ENCODE peak calls at places on chromosomes 6 and 20, in seven cellular contexts. H, C, F, G, Q, K and X are unnamed samples.

GRCh38 chr6:112086744-112087135 is 542 bp downstream of the TUBE1 start:
- DNase-seq in H (no peak), K (no peak), F (no peak), G (no peak), C (peak), Q (no peak), X (no peak)

GRCh38 chr20:54680872-54681297 is 205.5 kb downstream of the DOK5 start:
- DNase-seq in C (peak), F (no peak), H (no peak), K (no peak), G (peak), Q (peak), X (no peak)

GRCh38 chr6:21061892-21062291 is 527.6 kb downstream of the CDKAL1 start:
- DNase-seq in H (no peak), F (no peak), C (no peak), K (no peak), Q (no peak), G (no peak), X (no peak)

GRCh38 chr6:65637289-65638046 is 69.6 kb downstream of the EYS start:
- DNase-seq in Q (no peak), C (no peak), F (no peak), G (no peak), K (no peak), H (no peak), X (no peak)

GRCh38 chr20:44644384-44645131 is 6.9 kb downstream of the ADA start:
- DNase-seq in K (peak), C (no peak), F (no peak), Q (no peak), G (no peak), H (no peak), X (no peak)

GRCh38 chr6:32818867-32819266 is 2.1 kb upstream of the HLA-DOB start:
- DNase-seq in K (no peak), Q (no peak), H (no peak), G (no peak), C (no peak), F (no peak), X (no peak)

GRCh38 chr6:52549428-52549827 is 27.4 kb downstream of the TRAM2 start:
- DNase-seq in Q (no peak), H (no peak), K (no peak), C (no peak), F (no peak), G (no peak), X (no peak)

GRCh38 chr6:69732640-69733039 is 64.2 kb downstream of the LMBRD1 start:
- DNase-seq in H (no peak), K (no peak), Q (no peak), F (no peak), G (no peak), C (no peak), X (no peak)

GRCh38 chr6:24394777-24395437 is 7.8 kb upstream of the MRS2 start:
- DNase-seq in G (no peak), K (no peak), F (no peak), Q (no peak), H (no peak), C (no peak), X (no peak)

GRCh38 chr6:150866147-150867073 is 908 bp downstream of the MTHFD1L start:
- DNase-seq in G (peak), K (peak), Q (peak), C (peak), H (peak), F (peak), X (peak)

GRCh38 chr6:356828-357251 is 34.7 kb upstream of the IRF4 start:
- DNase-seq in C (no peak), Q (no peak), K (peak), G (no peak), H (peak), F (no peak), X (peak)

GRCh38 chr6:78911218-78911617 is 43.9 kb downstream of the IRAK1BP1 start:
- DNase-seq in C (no peak), K (no peak), F (no peak), Q (no peak), G (no peak), H (no peak), X (no peak)

GRCh38 chr6:39818695-39819094 is 26.5 kb downstream of the DAAM2 start:
- DNase-seq in H (no peak), K (no peak), C (no peak), F (no peak), G (no peak), Q (no peak), X (no peak)

GRCh38 chr6:26476893-26477292 is 19.1 kb downstream of the BTN2A1 start:
- DNase-seq in F (no peak), K (no peak), Q (no peak), G (no peak), H (no peak), C (no peak), X (no peak)

GRCh38 chr6:52537001-52537753 is 39.7 kb downstream of the TRAM2 start:
- DNase-seq in Q (no peak), H (no peak), F (no peak), C (no peak), K (no peak), G (no peak), X (no peak)

GRCh38 chr6:31831350-31832215 is 4.0 kb downstream of the HSPA1B start:
- DNase-seq in H (no peak), K (no peak), C (no peak), F (no peak), Q (no peak), G (no peak), X (no peak)

GRCh38 chr6:150169609-150170008 is 26.8 kb downstream of the PPP1R14C start:
- DNase-seq in F (no peak), K (no peak), H (no peak), C (peak), G (no peak), Q (no peak), X (no peak)

GRCh38 chr20:19981091-19981490 is 36.1 kb upstream of the NAA20 start:
- DNase-seq in F (no peak), K (no peak), G (no peak), H (no peak), C (peak), Q (no peak), X (no peak)

GRCh38 chr6:34132486-34133185 is 13.3 kb downstream of the GRM4 start:
- DNase-seq in C (no peak), K (no peak), F (no peak), H (no peak), Q (peak), G (peak), X (no peak)

GRCh38 chr6:47483853-47484546 is 6.4 kb downstream of the CD2AP start:
- DNase-seq in K (no peak), G (no peak), Q (no peak), F (no peak), C (no peak), H (no peak), X (no peak)

GRCh38 chr20:7540018-7540417 is 400.2 kb downstream of the HAO1 start:
- DNase-seq in K (no peak), Q (no peak), F (no peak), C (no peak), H (no peak), G (no peak), X (no peak)

GRCh38 chr20:50308513-50309279 is 118.1 kb downstream of the CEBPB start:
- DNase-seq in K (peak), F (peak), C (peak), H (no peak), Q (peak), G (peak), X (peak)

GRCh38 chr20:1388253-1388652 is 4.6 kb downstream of the FKBP1A start:
- DNase-seq in K (no peak), G (no peak), Q (no peak), F (no peak), H (no peak), C (no peak), X (no peak)

GRCh38 chr6:10310826-10311225 is 104.0 kb downstream of the TFAP2A start:
- DNase-seq in G (no peak), F (no peak), K (no peak), H (no peak), Q (no peak), C (peak), X (no peak)

GRCh38 chr20:51160821-51161220 is 137.9 kb upstream of the KCNG1 start:
- DNase-seq in C (no peak), K (no peak), H (no peak), G (no peak), F (no peak), Q (no peak), X (no peak)

GRCh38 chr20:46501337-46501942 is 11.9 kb downstream of the ZNF334 start:
- DNase-seq in Q (no peak), G (no peak), F (no peak), K (no peak), H (no peak), C (no peak), X (no peak)

GRCh38 chr6:67615796-67616195 is 1019.3 kb upstream of the ADGRB3 start:
- DNase-seq in Q (no peak), G (no peak), K (no peak), F (no peak), H (no peak), C (no peak), X (no peak)

GRCh38 chr6:167291623-167292300 is 647 bp downstream of the UNC93A start:
- DNase-seq in F (no peak), G (no peak), K (no peak), H (no peak), C (no peak), Q (no peak), X (no peak)

GRCh38 chr20:13397300-13397724 is 176.2 kb downstream of the ISM1 start:
- DNase-seq in C (no peak), Q (no peak), F (no peak), H (no peak), K (no peak), G (no peak), X (no peak)

GRCh38 chr6:146881228-146882181 is 282.7 kb downstream of the ADGB start:
- DNase-seq in F (no peak), Q (no peak), K (no peak), H (no peak), G (no peak), C (no peak), X (no peak)

GRCh38 chr20:3080939-3081388 is 3.6 kb downstream of the AVP start:
- DNase-seq in F (no peak), C (no peak), Q (peak), G (peak), K (no peak), H (no peak), X (no peak)

GRCh38 chr6:132247381-132248159 is 153.7 kb downstream of the MOXD1 start:
- DNase-seq in K (no peak), G (no peak), Q (no peak), F (no peak), C (no peak), H (no peak), X (no peak)

GRCh38 chr20:33393609-33394008 is 7.7 kb downstream of the CDK5RAP1 start:
- DNase-seq in F (no peak), H (no peak), G (no peak), C (no peak), K (no peak), Q (no peak), X (no peak)

GRCh38 chr20:19777981-19778380 is 19.9 kb downstream of the RIN2 start:
- DNase-seq in Q (no peak), C (no peak), K (no peak), G (no peak), H (no peak), F (no peak), X (no peak)

GRCh38 chr6:129866256-129866655 is 5.1 kb upstream of the TMEM244 start:
- DNase-seq in C (no peak), K (no peak), F (no peak), H (no peak), G (no peak), Q (no peak), X (no peak)

GRCh38 chr20:37383229-37383989 is 37.5 kb downstream of the SRC start:
- DNase-seq in H (no peak), F (no peak), Q (peak), G (no peak), K (no peak), C (peak), X (peak)
- TF ChIP-seq POLR2A in H (no peak), F (no peak), Q (peak), G (no peak), K (no peak), C (no peak), X (no peak)

DNA sequence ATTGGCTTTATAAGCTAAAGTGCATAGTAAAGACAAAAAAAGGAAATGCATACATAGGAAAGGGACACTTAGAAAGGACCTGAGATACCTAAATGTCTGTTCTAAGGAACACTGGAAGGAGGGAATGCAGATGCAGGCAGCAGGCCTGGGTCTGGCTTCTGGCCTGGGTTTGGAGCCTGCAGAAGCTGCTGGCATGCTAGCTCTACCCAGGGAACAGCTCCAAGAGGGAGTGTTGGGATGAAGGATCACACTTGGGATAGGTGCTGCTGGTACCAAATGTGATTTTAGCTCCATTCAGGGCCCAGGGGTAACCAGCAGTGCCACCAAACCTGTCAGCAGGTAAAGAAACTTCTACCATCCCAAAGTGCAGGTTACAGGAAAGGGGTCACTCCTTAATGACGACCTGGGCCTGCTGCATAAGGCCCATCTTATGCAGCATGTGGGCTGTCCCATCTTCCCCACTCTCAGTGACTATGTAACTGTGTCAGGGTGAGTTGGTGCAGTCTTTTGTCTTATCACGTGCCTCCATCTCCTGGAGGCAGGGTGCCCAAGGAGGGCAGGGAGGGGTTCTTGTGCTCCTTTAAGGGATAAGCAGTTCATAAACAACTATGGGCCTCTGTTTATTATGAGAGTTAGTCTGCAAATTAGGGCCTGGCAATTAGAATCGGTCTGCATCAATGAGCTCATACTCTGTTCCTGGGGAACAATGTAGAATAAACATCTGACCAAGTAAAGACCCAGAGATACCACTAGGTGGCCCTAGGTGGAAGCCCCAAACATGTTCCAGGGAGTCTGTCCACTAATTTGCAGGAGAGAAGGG is 26.9 kb downstream of the DDX27 start:
- DNase-seq in C (peak), G (no peak), H (peak), F (no peak), Q (no peak), K (no peak), X (no peak)
- TF ChIP-seq POLR2A in C (no peak), G (no peak), H (peak), F (no peak), Q (no peak), K (no peak), X (no peak)

GRCh38 chr6:157213426-157213825 is 109.9 kb downstream of the TMEM242 start:
- DNase-seq in Q (no peak), H (no peak), G (no peak), F (no peak), K (no peak), C (no peak), X (no peak)

GRCh38 chr6:157210954-157211353 is 112.4 kb downstream of the TMEM242 start:
- DNase-seq in K (no peak), H (no peak), F (no peak), G (no peak), C (no peak), Q (no peak), X (no peak)

GRCh38 chr6:157209865-157210530 is 113.3 kb downstream of the TMEM242 start:
- DNase-seq in H (no peak), F (no peak), G (no peak), K (no peak), C (no peak), Q (no peak), X (no peak)

GRCh38 chr6:157213897-157214296 is 109.4 kb downstream of the TMEM242 start:
- DNase-seq in G (no peak), K (no peak), C (no peak), Q (no peak), F (no peak), H (no peak), X (no peak)

DNA sequence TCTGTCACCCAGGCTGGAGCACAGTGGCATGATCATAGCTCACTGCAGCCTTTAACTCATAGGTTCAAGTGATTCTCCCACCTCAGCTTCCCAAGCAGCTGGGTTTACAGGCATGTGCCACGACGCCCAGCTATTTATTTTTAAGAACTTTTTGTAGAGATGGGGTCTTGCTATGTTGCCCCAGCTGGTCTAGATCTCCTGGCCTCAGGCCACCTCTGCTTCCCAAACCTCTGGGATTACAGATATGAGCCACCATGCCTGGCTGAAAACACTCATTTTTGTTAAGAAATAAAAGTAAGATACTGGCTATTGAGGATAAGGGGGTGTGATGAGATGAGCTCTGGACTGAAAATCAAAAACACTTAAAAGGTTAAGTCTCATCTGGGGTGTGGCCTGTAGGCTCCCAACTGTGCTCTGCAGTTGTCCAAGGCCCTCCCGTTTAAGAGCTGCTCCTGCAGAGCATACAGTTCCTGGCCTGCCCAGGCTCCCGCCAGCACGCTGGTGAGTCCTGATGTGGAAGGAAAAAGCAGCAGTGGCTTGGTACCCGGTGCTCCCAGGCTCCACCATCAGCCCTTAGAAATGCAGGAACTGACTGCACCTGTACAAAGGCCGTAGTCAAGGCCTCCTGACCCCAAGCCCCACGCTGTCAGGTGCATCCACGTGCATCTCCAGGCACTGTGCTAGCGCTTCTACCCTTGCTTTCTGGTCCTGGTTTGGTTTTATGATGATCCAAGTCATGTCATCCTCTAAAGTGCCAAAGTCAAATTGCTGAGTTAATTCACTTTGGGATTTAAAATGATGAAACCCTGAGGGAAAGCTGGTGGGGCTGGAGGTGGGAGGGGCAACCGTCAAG is 111.5 kb downstream of the TMEM242 start:
- DNase-seq in H (no peak), K (no peak), C (no peak), Q (no peak), G (no peak), F (no peak), X (no peak)
- TF ChIP-seq POLR2A in H (no peak), K (no peak), C (no peak), Q (no peak), G (no peak), F (no peak), X (no peak)

GRCh38 chr20:35277531-35278395 is at the start of gene MMP24OS:
- DNase-seq in K (peak), H (peak), F (peak), G (peak), C (peak), Q (peak), X (peak)
- TF ChIP-seq POLR2A in K (peak), H (peak), F (peak), G (no peak), C (peak), Q (peak), X (peak)

GRCh38 chr6:8064638-8065518 is 689 bp upstream of the BLOC1S5 start:
- DNase-seq in K (no peak), F (no peak), Q (no peak), C (no peak), H (no peak), G (no peak), X (no peak)

GRCh38 chr6:8065519-8065911 is 1.3 kb upstream of the BLOC1S5 start:
- DNase-seq in H (no peak), G (no peak), C (no peak), F (no peak), K (no peak), Q (no peak), X (no peak)

GRCh38 chr6:8061736-8062135 is 2.5 kb downstream of the BLOC1S5 start:
- DNase-seq in Q (no peak), H (no peak), G (no peak), C (no peak), F (no peak), K (no peak), X (no peak)

GRCh38 chr6:8066108-8066507 is 1.9 kb upstream of the BLOC1S5 start:
- DNase-seq in H (no peak), Q (no peak), G (no peak), F (no peak), C (no peak), K (no peak), X (no peak)

GRCh38 chr6:8063762-8064637 is at the start of gene BLOC1S5:
- DNase-seq in Q (peak), H (peak), C (peak), G (peak), K (peak), F (peak), X (peak)
- TF ChIP-seq POLR2A in Q (peak), H (peak), C (peak), G (no peak), K (peak), F (peak), X (peak)